ENCODE peak calls at places on chromosomes 7 and 10, in ten cellular contexts. G is lower leg skin, N is choroid plexus epithelial cell, K is HepG2, M is BJ, Y is endothelial cell, C is lower lobe of right lung, X is GM20000, Q is AG04450, T is HFFc6. R is an unnamed sample.

GRCh38 chr10:22230331-22230833 is 12.6 kb upstream of the EBLN1 start:
- DNase-seq in G (no peak), N (peak; percentile 71), K (no peak), M (no peak), Y (peak; percentile 15), C (no peak), X (peak; percentile 44), Q (no peak), T (peak; percentile 16), R (no peak)

GRCh38 chr10:78890506-78890905 is 178.3 kb upstream of the ZMIZ1 start:
- DNase-seq in G (peak; percentile 14), N (no peak), K (no peak), M (no peak), Y (no peak), C (no peak), X (no peak), Q (no peak), T (no peak), R (no peak)

GRCh38 chr7:148605350-148605749 is 14.8 kb downstream of the C7orf33 start:
- DNase-seq in G (no peak), N (no peak), K (no peak), M (no peak), Y (no peak), C (no peak), X (no peak), Q (no peak), T (no peak), R (no peak)

GRCh38 chr10:89553064-89553734 is 17.8 kb upstream of the SLC16A12 start:
- DNase-seq in G (no peak), N (peak; percentile 93), K (peak; percentile 37), M (peak; percentile 95), Y (no peak), C (no peak), X (no peak), Q (peak; percentile 63), T (peak; percentile 93), R (peak; percentile 61)

GRCh38 chr10:42428534-42428933 is 209.8 kb downstream of the ZNF33B start:
- DNase-seq in G (no peak), N (peak; percentile 28), K (peak; percentile 1), M (no peak), Y (no peak), C (no peak), X (no peak), Q (no peak), T (peak; percentile 4), R (no peak)

GRCh38 chr10:102582181-102582580 is 62.1 kb upstream of the TRIM8 start:
- DNase-seq in G (no peak), N (no peak), K (no peak), M (no peak), Y (no peak), C (no peak), X (no peak), Q (no peak), T (no peak), R (no peak)

GRCh38 chr10:75355706-75356105 is 45.9 kb downstream of the ZNF503 start:
- DNase-seq in G (no peak), N (no peak), K (no peak), M (no peak), Y (no peak), C (no peak), X (no peak), Q (no peak), T (no peak), R (no peak)

GRCh38 chr10:113058175-113058961 is 108.3 kb downstream of the TCF7L2 start:
- DNase-seq in G (no peak), N (peak; percentile 86), K (peak; percentile 67), M (no peak), Y (peak; percentile 23), C (no peak), X (no peak), Q (peak; percentile 56), T (peak; percentile 50), R (peak; percentile 31)

GRCh38 chr7:34158311-34158710 is 253.0 kb downstream of the BMPER start:
- DNase-seq in G (no peak), N (no peak), K (no peak), M (no peak), Y (no peak), C (no peak), X (no peak), Q (no peak), T (no peak), R (no peak)

GRCh38 chr7:34160261-34160752 is 255.0 kb downstream of the BMPER start:
- DNase-seq in G (no peak), N (peak; percentile 78), K (no peak), M (peak; percentile 96), Y (no peak), C (no peak), X (no peak), Q (peak; percentile 24), T (peak; percentile 98), R (no peak)

GRCh38 chr7:34156336-34156735 is 251.0 kb downstream of the BMPER start:
- DNase-seq in G (no peak), N (no peak), K (no peak), M (no peak), Y (no peak), C (no peak), X (no peak), Q (no peak), T (no peak), R (no peak)

GRCh38 chr7:34157137-34157536 is 251.8 kb downstream of the BMPER start:
- DNase-seq in G (no peak), N (peak; percentile 18), K (no peak), M (no peak), Y (no peak), C (no peak), X (no peak), Q (no peak), T (no peak), R (no peak)

DNA sequence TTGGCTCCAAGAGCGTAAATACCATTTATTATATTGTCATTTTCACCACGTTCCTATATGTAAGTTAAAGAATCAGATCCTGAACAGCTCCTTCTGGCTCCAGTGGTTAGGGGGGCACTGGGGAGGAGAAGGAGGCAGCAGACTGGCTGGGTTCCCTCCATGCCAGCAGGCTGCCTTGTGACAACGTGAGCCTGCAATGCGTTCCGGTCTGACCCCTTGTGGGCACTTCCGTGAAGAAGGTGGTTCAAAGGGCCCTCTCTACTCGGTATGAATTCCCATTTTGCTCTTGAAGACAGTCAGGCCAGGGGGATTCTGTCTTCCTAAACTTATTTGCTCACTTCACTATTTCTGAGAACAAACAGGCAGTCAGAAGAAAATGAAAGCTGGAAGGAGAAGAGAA is 253.4 kb downstream of the BMPER start:
- DNase-seq in G (no peak), N (no peak), K (peak; percentile 8), M (no peak), Y (no peak), C (no peak), X (no peak), Q (no peak), T (no peak), R (no peak)
- TF ChIP-seq CTCF in G (no peak), N (peak; percentile 22), K (peak; percentile 48), M (no peak), Y (no peak), C (no peak), X (no peak), Q (peak; percentile 20), T (peak; percentile 34), R (no peak)

DNA sequence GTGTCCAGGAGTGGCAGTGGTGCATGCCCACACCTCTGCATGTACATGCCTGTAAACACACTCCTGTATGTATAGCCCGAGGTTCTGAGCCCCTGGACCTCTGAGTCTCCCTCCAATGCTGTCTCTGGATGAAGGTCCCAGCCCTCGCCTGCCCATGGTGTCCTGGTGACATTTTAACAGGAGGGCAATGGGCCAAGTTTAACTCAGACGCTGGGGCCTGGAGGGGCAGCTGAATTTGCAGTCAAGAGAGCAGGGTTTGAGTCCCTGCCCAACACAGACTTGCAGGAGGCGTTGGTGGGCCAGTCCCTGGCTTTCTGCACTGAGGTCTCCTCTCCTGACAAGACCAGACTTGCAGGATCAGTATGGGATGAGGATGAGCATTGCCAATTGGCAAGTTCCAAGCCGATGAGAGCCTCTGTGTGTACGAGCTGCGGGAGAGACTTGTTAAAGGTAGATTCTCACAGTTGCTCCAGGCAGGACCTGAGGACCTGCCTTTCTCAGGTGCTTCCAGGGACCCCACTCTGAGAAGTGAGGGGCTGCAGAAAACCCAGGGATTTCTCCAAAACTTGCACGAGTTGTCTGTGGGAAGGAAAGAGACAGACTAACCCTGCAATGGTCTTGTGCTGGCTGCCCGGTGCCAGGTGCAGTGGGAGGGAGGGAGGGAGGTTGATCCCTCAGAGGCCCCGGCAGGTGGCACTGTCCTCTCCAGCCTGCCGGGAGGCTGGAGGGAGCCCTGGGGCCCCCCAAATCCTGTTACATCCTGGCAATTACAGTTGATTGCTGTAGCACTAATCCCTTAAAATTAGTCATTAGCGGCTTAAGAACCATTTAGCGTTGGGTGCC is 142.0 kb downstream of the ELFN1 start:
- DNase-seq in G (no peak), N (no peak), K (peak; percentile 42), M (no peak), Y (no peak), C (no peak), X (peak; percentile 61), Q (no peak), T (no peak), R (no peak)
- TF ChIP-seq CTCF in G (no peak), N (peak; percentile 31), K (peak; percentile 76), M (peak; percentile 25), Y (no peak), C (peak; percentile 43), X (no peak), Q (peak; percentile 15), T (peak; percentile 27), R (peak; percentile 3)

DNA sequence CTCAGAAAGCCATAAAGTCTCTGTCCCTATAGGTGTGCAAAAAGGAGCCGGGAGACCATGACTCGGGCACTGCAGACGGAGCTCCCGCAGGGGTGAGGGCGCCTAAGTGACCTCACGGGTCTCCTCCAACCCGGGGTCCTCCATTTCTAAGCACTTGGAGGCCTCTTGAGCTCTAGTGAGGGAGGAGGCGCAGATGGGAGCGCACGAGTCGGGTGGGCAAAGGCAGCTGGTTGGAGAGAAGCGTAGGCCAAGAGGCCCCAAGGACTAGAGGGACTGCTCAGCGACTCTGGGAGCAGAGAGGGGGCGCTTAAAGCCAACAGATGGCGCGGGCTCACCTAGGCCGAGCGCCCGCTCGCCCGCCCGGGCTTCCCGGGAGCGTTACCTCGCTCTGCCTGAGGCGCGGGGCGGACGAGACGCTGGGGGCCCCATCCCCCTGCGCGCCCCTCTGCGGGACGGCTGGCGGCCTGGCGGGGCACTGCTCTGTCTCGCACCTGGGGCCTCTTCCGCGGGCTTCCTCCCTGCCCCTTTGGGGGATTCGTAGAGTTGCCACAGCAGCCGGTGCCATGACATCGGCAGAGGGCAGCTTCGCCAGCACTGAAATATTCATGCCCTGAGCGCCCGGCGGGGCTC is 521 bp upstream of the CDH23 start:
- DNase-seq in G (no peak), N (peak; percentile 49), K (no peak), M (no peak), Y (peak; percentile 62), C (no peak), X (peak; percentile 76), Q (no peak), T (no peak), R (no peak)
- TF ChIP-seq CTCF in G (no peak), N (peak; percentile 51), K (peak; percentile 7), M (no peak), Y (no peak), C (peak; percentile 34), X (no peak), Q (peak; percentile 16), T (no peak), R (no peak)

GRCh38 chr10:16156681-16157080 is 280.1 kb upstream of the PTER start:
- DNase-seq in G (no peak), N (no peak), K (no peak), M (no peak), Y (no peak), C (no peak), X (no peak), Q (no peak), T (no peak), R (no peak)

DNA sequence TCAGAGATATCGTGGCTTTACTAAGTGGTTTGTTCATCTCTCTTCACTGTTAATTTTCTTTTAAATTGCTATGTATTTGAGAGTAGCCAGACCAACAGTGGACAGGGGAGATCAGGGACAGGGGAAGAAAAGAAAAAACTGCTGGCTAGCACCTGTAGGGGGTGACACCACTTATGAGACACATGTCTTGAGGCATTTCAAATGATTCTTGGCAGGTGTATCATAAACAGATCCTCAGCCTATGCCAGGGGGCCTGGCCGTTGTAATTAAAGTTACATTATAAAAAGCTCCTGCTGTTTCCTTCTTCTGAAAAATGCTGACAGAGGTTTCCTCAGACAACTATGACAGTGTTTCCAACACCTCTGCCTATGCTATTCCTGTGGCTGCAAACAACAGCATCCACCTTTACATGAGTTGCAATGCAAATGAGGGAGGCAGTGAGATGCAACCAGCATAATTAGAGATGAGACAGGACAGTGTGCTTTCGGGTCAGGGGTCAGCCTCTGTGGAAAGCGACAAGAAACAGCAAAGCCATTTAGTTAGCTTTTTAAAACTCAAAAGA is 281.0 kb upstream of the PTER start:
- DNase-seq in G (no peak), N (no peak), K (no peak), M (no peak), Y (no peak), C (no peak), X (no peak), Q (no peak), T (no peak), R (no peak)
- TF ChIP-seq CTCF in G (no peak), N (no peak), K (no peak), M (no peak), Y (no peak), C (no peak), X (no peak), Q (no peak), T (no peak), R (no peak)

R was measured in AG09319.